ENCODE peak calls at places on chromosomes 1 and 21, in four cellular contexts. One of them, this sample, is unnamed.

GRCh38 chr21:34935868-34936267 is 113.2 kb downstream of the RUNX1 start:
- DNase-seq in Right ventricle myocardium superior: no peak
- DNase-seq in AG08396: no peak
- DNase-seq in GM04504: no peak
- DNase-seq in this sample: no peak

GRCh38 chr21:38308010-38308784 is 51.4 kb downstream of the KCNJ15 start:
- DNase-seq in Right ventricle myocardium superior: no peak
- DNase-seq in GM04504: no peak
- DNase-seq in AG08396: no peak
- DNase-seq in this sample: no peak

GRCh38 chr1:85201340-85202091 is 700 bp upstream of the SYDE2 start:
- DNase-seq in AG08396: peak
- DNase-seq in Right ventricle myocardium superior: peak
- DNase-seq in GM04504: peak
- DNase-seq in this sample: peak

GRCh38 chr1:204915856-204916485 is 45.3 kb downstream of the NFASC start:
- DNase-seq in GM04504: no peak
- DNase-seq in AG08396: no peak
- DNase-seq in Right ventricle myocardium superior: no peak
- DNase-seq in this sample: no peak

GRCh38 chr1:113943028-113943811 is 14.1 kb downstream of the HIPK1 start:
- DNase-seq in GM04504: no peak
- DNase-seq in Right ventricle myocardium superior: no peak
- DNase-seq in AG08396: no peak
- DNase-seq in this sample: no peak

GRCh38 chr1:150764617-150765090 is 924 bp downstream of the CTSS start:
- DNase-seq in GM04504: peak
- DNase-seq in AG08396: peak
- DNase-seq in Right ventricle myocardium superior: no peak
- DNase-seq in this sample: no peak

GRCh38 chr1:68255301-68255700 is 23.0 kb upstream of the WLS start:
- DNase-seq in Right ventricle myocardium superior: no peak
- DNase-seq in GM04504: no peak
- DNase-seq in AG08396: no peak
- DNase-seq in this sample: no peak

GRCh38 chr1:107299521-107299920 is 158.7 kb downstream of the NTNG1 start:
- DNase-seq in GM04504: no peak
- DNase-seq in Right ventricle myocardium superior: no peak
- DNase-seq in AG08396: no peak
- DNase-seq in this sample: no peak

GRCh38 chr1:160829766-160830165 is 32.9 kb downstream of the CD244 start:
- DNase-seq in AG08396: no peak
- DNase-seq in GM04504: no peak
- DNase-seq in Right ventricle myocardium superior: no peak
- DNase-seq in this sample: no peak

GRCh38 chr21:35925497-35925896 is 134.8 kb downstream of the SETD4 start:
- DNase-seq in GM04504: no peak
- DNase-seq in AG08396: peak
- DNase-seq in Right ventricle myocardium superior: no peak
- DNase-seq in this sample: no peak

GRCh38 chr1:61851235-61851634 is 109.0 kb downstream of the PATJ start:
- DNase-seq in AG08396: no peak
- DNase-seq in Right ventricle myocardium superior: no peak
- DNase-seq in GM04504: no peak
- DNase-seq in this sample: no peak

GRCh38 chr21:45011911-45012660 is 62.3 kb upstream of the ADARB1 start:
- DNase-seq in AG08396: peak
- DNase-seq in GM04504: peak
- DNase-seq in Right ventricle myocardium superior: peak
- DNase-seq in this sample: no peak

This sample was measured in effector CD8-positive, alpha-beta T cell.